ENCODE peak calls at places on chromosome 5, in nine cellular contexts. G, F, A, Z, J, C, P, N and S are unnamed samples.

GRCh38 chr5:141001466-141001853 is 35.2 kb downstream of the PCDHAC2 start:
- DNase-seq in N (no peak), C (no peak), A (no peak), Z (no peak), J (no peak), P (no peak), F (no peak), G (no peak), S (no peak)

GRCh38 chr5:149688406-149688805 is 41.7 kb upstream of the PPARGC1B start:
- DNase-seq in Z (no peak), N (no peak), A (no peak), G (no peak), J (no peak), P (no peak), C (no peak), F (no peak), S (no peak)

GRCh38 chr5:95866431-95867063 is 44.0 kb upstream of the GLRX start:
- DNase-seq in F (no peak), G (peak; percentile 58), P (no peak), C (no peak), Z (no peak), J (no peak), A (no peak), N (no peak), S (no peak)

GRCh38 chr5:100872409-100873190 is 30.5 kb downstream of the ST8SIA4 start:
- DNase-seq in N (no peak), C (no peak), A (no peak), F (no peak), Z (no peak), P (no peak), G (no peak), J (no peak), S (no peak)

GRCh38 chr5:133245191-133246052 is 193.6 kb downstream of the HSPA4 start:
- DNase-seq in Z (no peak), A (no peak), G (peak; percentile 74), F (no peak), P (no peak), C (no peak), J (no peak), N (no peak), S (peak; percentile 76)

GRCh38 chr5:11234501-11234911 is 473.5 kb upstream of the DAP start:
- DNase-seq in F (no peak), A (no peak), N (peak; percentile 92), Z (no peak), P (no peak), C (no peak), J (no peak), G (no peak), S (peak; percentile 12)

GRCh38 chr5:122258840-122259239 is 53.2 kb upstream of the SNCAIP start:
- DNase-seq in N (no peak), G (no peak), A (no peak), C (no peak), J (no peak), P (no peak), Z (no peak), F (no peak), S (no peak)

GRCh38 chr5:59542841-59543825 is 350.4 kb downstream of the PDE4D start:
- DNase-seq in F (no peak), G (peak; percentile 20), Z (no peak), P (no peak), J (no peak), C (no peak), A (peak; percentile 31), N (peak; percentile 32), S (no peak)

GRCh38 chr5:79318935-79319614 is 83.1 kb downstream of the JMY start:
- DNase-seq in N (peak; percentile 48), C (no peak), F (no peak), Z (no peak), J (no peak), P (no peak), G (peak; percentile 96), A (no peak), S (peak; percentile 21)

GRCh38 chr5:6193315-6193714 is 185.0 kb downstream of the MED10 start:
- DNase-seq in A (no peak), P (no peak), Z (no peak), N (no peak), F (no peak), G (no peak), J (no peak), C (no peak), S (no peak)

GRCh38 chr5:52342361-52342760 is 445.4 kb upstream of the ITGA1 start:
- DNase-seq in A (no peak), G (no peak), P (no peak), J (no peak), C (no peak), Z (no peak), N (no peak), F (no peak), S (no peak)

GRCh38 chr5:179154991-179155955 is 95.1 kb downstream of the ZNF354C start:
- DNase-seq in F (no peak), C (no peak), P (no peak), Z (no peak), G (no peak), J (no peak), N (no peak), A (no peak), S (no peak)

GRCh38 chr5:149376711-149377447 is 2.2 kb downstream of the IL17B start:
- DNase-seq in P (no peak), G (no peak), A (no peak), J (no peak), C (no peak), N (no peak), Z (no peak), F (no peak), S (no peak)

GRCh38 chr5:127419007-127419406 is 98.4 kb upstream of the PRRC1 start:
- DNase-seq in F (no peak), A (no peak), J (no peak), C (no peak), N (no peak), Z (no peak), P (no peak), G (no peak), S (no peak)

GRCh38 chr5:156328176-156328575 is 1.2 kb downstream of the SGCD start:
- DNase-seq in F (no peak), Z (no peak), P (no peak), A (no peak), C (no peak), G (peak; percentile 35), N (no peak), J (no peak), S (no peak)